ENCODE peak calls at places on chromosomes 2 and 18, in seven cellular contexts. J, O, V, N, P, U and F are unnamed samples.

GRCh38 chr2:191635333-191636234 is 42.4 kb upstream of the NABP1 start:
- DNase-seq in J (no peak), O (peak), V (no peak), N (no peak), P (no peak), U (no peak), F (no peak)

GRCh38 chr2:3602553-3603339 is 7.8 kb downstream of the COLEC11 start:
- DNase-seq in J (no peak), O (no peak), V (no peak), N (no peak), P (no peak), U (no peak), F (no peak)

GRCh38 chr2:58665156-58665553 is 424.0 kb upstream of the FANCL start:
- DNase-seq in J (no peak), O (no peak), V (no peak), N (no peak), P (no peak), U (no peak), F (no peak)

GRCh38 chr2:187174582-187174981 is 273.5 kb downstream of the CALCRL start:
- DNase-seq in J (peak), O (peak), V (no peak), N (no peak), P (no peak), U (no peak), F (no peak)

GRCh38 chr2:80153151-80153550 is 151.4 kb downstream of the LRRTM1 start:
- DNase-seq in J (no peak), O (no peak), V (no peak), N (no peak), P (no peak), U (no peak), F (no peak)

GRCh38 chr2:102050854-102051391 is 59.2 kb downstream of the IL1R2 start:
- DNase-seq in J (no peak), O (no peak), V (peak), N (peak), P (no peak), U (peak), F (peak)

GRCh38 chr2:134372611-134373131 is 118.8 kb downstream of the MGAT5 start:
- DNase-seq in J (no peak), O (no peak), V (no peak), N (peak), P (no peak), U (peak), F (no peak)

GRCh38 chr2:168607992-168608391 is 151.9 kb downstream of the CERS6 start:
- DNase-seq in J (no peak), O (no peak), V (no peak), N (no peak), P (no peak), U (no peak), F (no peak)

GRCh38 chr2:200695178-200695930 is 109.5 kb downstream of the AOX1 start:
- DNase-seq in J (no peak), O (no peak), V (no peak), N (no peak), P (no peak), U (no peak), F (no peak)

GRCh38 chr2:133146893-133147292 is 421.4 kb downstream of the NCKAP5 start:
- DNase-seq in J (no peak), O (no peak), V (no peak), N (no peak), P (no peak), U (no peak), F (no peak)

GRCh38 chr2:201872576-201872975 is 66.2 kb downstream of the CDK15 start:
- DNase-seq in J (no peak), O (no peak), V (no peak), N (no peak), P (no peak), U (no peak), F (no peak)

GRCh38 chr2:11187083-11187619 is 31.9 kb downstream of the SLC66A3 start:
- DNase-seq in J (no peak), O (peak), V (peak), N (no peak), P (no peak), U (no peak), F (no peak)

GRCh38 chr2:218883491-218884490 is 3.1 kb downstream of the WNT10A start:
- DNase-seq in J (no peak), O (no peak), V (no peak), N (peak), P (peak), U (no peak), F (no peak)

GRCh38 chr18:77254711-77255110 is 5.1 kb downstream of the GALR1 start:
- DNase-seq in J (no peak), O (no peak), V (no peak), N (no peak), P (no peak), U (no peak), F (no peak)

GRCh38 chr2:231900486-231900942 is 25.7 kb downstream of the NPPC start:
- DNase-seq in J (peak), O (peak), V (peak), N (peak), P (peak), U (peak), F (peak)

GRCh38 chr2:234164499-234165409 is 114.3 kb downstream of the SPP2 start:
- DNase-seq in J (no peak), O (no peak), V (peak), N (no peak), P (no peak), U (no peak), F (no peak)

GRCh38 chr18:74456409-74457042 is 582 bp downstream of the DIPK1C start:
- DNase-seq in J (no peak), O (no peak), V (no peak), N (no peak), P (peak), U (no peak), F (peak)

GRCh38 chr2:50746526-50746925 is 285.4 kb downstream of the NRXN1 start:
- DNase-seq in J (no peak), O (peak), V (peak), N (no peak), P (peak), U (no peak), F (no peak)

GRCh38 chr2:7633556-7634153 is 716.4 kb downstream of the RNF144A start:
- DNase-seq in J (no peak), O (no peak), V (no peak), N (no peak), P (no peak), U (no peak), F (no peak)

GRCh38 chr2:239815638-239816035 is 209.5 kb downstream of the NDUFA10 start:
- DNase-seq in J (no peak), O (no peak), V (no peak), N (peak), P (no peak), U (peak), F (no peak)

GRCh38 chr18:23380817-23381216 is 72.3 kb upstream of the RIOK3 start:
- DNase-seq in J (no peak), O (peak), V (peak), N (no peak), P (no peak), U (no peak), F (no peak)

GRCh38 chr2:136135924-136136906 is 18.3 kb upstream of the CXCR4 start:
- DNase-seq in J (no peak), O (no peak), V (no peak), N (no peak), P (no peak), U (no peak), F (no peak)

GRCh38 chr2:32009479-32010256 is 1.1 kb downstream of the MEMO1 start:
- DNase-seq in J (no peak), O (peak), V (no peak), N (peak), P (peak), U (peak), F (peak)
- TF ChIP-seq POLR2A in J (no peak), O (no peak), V (no peak), N (no peak), P (no peak), U (no peak), F (no peak)

DNA sequence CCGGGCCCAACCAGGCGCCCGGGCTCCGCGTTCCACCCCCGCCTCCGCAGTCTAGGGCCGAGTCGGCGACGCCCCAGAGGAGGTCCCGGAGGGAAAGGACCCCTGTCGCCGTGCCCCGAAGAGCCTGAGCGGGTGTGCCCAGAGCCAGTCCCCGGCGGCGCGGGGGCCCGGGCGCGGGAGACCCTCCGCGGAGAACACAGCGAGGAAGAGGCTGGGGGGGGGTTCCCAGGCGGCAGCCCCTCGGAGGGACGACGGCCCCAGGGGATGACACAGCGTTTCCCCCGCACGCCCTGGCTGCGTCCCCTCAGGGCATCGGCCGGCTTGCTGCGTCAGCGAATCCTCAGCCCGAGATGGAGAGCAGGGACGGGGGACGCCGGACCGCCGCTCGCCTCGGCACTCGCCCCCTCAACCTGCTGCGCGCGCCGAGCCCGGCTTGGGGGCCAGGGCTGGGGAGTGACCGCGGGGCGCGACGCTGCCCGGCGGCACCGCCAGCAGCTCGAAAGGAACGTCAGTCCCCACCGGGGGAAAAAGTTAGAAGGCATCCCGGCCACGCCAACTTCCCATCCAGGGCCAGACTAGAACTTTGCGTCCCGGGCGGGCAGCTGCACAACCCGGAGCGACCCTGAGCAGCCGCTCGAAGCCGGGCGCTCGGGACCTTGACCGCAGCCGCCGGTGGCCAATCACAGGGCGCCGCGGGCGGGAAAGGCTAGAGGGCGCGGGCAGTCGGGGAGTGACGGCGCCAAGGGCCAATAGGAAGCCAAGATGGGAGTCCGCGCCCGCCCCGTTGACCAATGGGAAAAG is 661 bp downstream of the SFXN5 start:
- DNase-seq in J (peak), O (peak), V (peak), N (peak), P (peak), U (peak), F (peak)
- TF ChIP-seq POLR2A in J (peak), O (no peak), V (no peak), N (no peak), P (no peak), U (no peak), F (no peak)

GRCh38 chr2:207828361-207829057 is 58.8 kb upstream of the FZD5 start:
- DNase-seq in J (no peak), O (no peak), V (peak), N (no peak), P (no peak), U (no peak), F (no peak)
- TF ChIP-seq POLR2A in J (no peak), O (no peak), V (no peak), N (no peak), P (no peak), U (no peak), F (no peak)

DNA sequence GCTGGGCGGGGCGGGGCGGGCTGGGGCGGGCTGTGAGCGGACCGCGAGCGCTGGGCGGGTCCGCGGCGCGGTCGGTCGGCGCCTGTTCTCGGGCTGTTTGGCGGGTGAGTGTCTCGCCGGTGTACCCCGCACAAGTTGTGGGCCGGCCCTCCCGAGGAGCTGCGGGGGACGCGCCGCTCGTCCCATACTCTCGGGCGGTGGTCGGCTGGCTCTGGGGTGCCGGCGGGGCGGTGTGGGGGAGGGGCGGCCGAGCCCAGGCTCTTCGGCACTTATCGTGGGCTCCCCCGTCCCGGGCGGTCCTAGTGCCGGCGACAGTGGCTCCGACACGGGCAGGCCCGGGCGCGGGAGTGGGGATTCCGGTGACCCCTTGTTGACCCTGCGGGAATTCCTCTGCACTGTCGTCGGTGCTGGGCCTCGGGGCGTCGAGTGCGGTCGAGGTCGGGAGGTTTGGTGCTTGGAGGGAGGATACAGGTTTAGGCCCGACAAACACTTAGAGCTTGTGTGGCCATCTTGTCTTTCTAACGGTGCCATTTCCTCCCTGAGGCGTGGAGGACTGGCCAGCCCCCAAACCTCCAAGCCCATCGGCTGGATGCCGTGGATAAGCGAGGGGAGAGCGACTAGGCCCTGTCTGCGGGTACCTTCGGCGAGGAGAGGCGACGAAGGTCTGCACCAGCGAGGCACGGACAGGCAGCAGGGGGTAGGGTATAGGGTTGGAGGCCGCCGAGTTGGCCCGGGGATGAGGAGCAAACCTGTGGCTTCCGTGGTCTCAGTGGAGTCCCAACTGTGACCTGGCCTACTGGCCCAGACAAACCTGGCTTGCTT is at the start of gene SEPTIN2:
- DNase-seq in J (peak), O (no peak), V (peak), N (no peak), P (peak), U (no peak), F (peak)
- TF ChIP-seq POLR2A in J (peak), O (no peak), V (peak), N (peak), P (peak), U (peak), F (no peak)

GRCh38 chr2:74525717-74526648 is at the start of gene DQX1:
- DNase-seq in J (no peak), O (peak), V (peak), N (no peak), P (peak), U (no peak), F (peak)
- TF ChIP-seq POLR2A in J (no peak), O (no peak), V (no peak), N (no peak), P (no peak), U (no peak), F (no peak)

DNA sequence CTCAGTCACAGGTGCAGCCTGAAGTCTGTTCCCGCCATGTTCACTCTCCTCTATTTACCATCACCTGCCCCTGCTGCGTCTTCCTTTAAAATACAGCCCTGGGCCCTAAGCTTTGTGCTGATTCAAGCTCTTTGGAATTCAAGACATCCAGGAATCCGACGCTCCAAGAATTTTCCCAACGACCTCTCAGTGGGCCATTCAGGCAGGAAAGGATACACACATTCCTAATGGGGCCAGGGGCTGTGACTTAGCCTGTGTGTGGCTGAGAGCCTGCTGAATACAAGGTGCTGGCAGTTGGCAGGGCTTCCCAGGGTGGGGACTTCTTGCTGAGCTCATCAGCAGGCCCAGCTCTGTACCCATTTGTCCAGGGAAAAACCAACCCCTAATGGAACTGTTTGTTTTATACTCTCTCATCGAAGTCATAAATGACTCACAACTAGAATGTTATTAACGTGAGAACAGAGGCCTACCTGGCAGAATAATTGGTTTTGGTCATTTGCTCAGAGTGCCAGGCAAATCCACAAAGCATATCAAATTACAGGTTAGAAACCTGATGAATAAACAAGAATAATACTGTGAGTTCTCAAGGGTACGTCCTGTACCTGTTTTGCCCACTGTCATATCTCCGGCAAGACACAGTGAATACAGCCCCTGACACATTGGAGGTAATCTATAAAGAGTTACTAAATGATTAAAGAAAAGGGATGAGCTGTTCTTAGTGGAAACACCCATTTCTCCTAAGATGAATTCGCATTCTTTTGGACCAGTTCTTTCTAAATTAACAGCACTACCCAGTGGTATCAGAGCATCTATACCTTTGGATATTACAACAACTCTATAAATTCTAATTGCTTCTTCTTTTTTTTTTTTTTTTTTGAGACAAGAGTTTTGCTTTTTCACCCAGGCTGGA is 12.6 kb upstream of the KCMF1 start:
- DNase-seq in J (peak), O (no peak), V (peak), N (peak), P (peak), U (no peak), F (no peak)
- TF ChIP-seq POLR2A in J (no peak), O (no peak), V (no peak), N (no peak), P (peak), U (no peak), F (no peak)

GRCh38 chr18:7901657-7902056 is 334.5 kb downstream of the PTPRM start:
- DNase-seq in J (no peak), O (no peak), V (no peak), N (no peak), P (no peak), U (no peak), F (no peak)

GRCh38 chr18:7898181-7898580 is 331.1 kb downstream of the PTPRM start:
- DNase-seq in J (no peak), O (no peak), V (no peak), N (no peak), P (no peak), U (no peak), F (no peak)

GRCh38 chr18:7899078-7899477 is 332.0 kb downstream of the PTPRM start:
- DNase-seq in J (no peak), O (no peak), V (no peak), N (no peak), P (no peak), U (no peak), F (no peak)

GRCh38 chr18:7904529-7904928 is 337.4 kb downstream of the PTPRM start:
- DNase-seq in J (no peak), O (no peak), V (no peak), N (no peak), P (no peak), U (no peak), F (no peak)

GRCh38 chr18:7902399-7902839 is 335.3 kb downstream of the PTPRM start:
- DNase-seq in J (peak), O (no peak), V (no peak), N (peak), P (no peak), U (peak), F (no peak)
- TF ChIP-seq POLR2A in J (no peak), O (no peak), V (no peak), N (no peak), P (no peak), U (no peak), F (no peak)